ENCODE peak calls at places on chromosomes 7 and 10, in six cellular contexts. One of them, this sample, is unnamed.

GRCh38 chr7:139095194-139095659 is 14.3 kb downstream of the ZC3HAV1 start:
- DNase-seq in GM06990: peak; percentile 66
- DNase-seq in fibroblast of mammary gland: no peak
- DNase-seq in AG09309: no peak
- DNase-seq in lower lobe of right lung: no peak
- DNase-seq in AG10803: no peak
- DNase-seq in this sample: peak; percentile 19

GRCh38 chr7:55786901-55787300 is 75.7 kb downstream of the SEPTIN14 start:
- DNase-seq in GM06990: no peak
- DNase-seq in AG10803: no peak
- DNase-seq in AG09309: no peak
- DNase-seq in lower lobe of right lung: no peak
- DNase-seq in fibroblast of mammary gland: no peak
- DNase-seq in this sample: no peak

GRCh38 chr7:18437086-18437485 is 58.5 kb upstream of the HDAC9 start:
- DNase-seq in AG09309: no peak
- DNase-seq in GM06990: no peak
- DNase-seq in fibroblast of mammary gland: peak; percentile 29
- DNase-seq in AG10803: no peak
- DNase-seq in lower lobe of right lung: no peak
- DNase-seq in this sample: peak; percentile 43

GRCh38 chr10:31644931-31645633 is 283.5 kb downstream of the ARHGAP12 start:
- DNase-seq in AG10803: peak; percentile 54
- DNase-seq in fibroblast of mammary gland: peak; percentile 77
- DNase-seq in GM06990: no peak
- DNase-seq in lower lobe of right lung: no peak
- DNase-seq in AG09309: no peak
- DNase-seq in this sample: no peak

GRCh38 chr7:159099711-159100231 is 44.9 kb downstream of the VIPR2 start:
- DNase-seq in fibroblast of mammary gland: no peak
- DNase-seq in GM06990: no peak
- DNase-seq in AG10803: no peak
- DNase-seq in lower lobe of right lung: no peak
- DNase-seq in AG09309: no peak
- DNase-seq in this sample: no peak

GRCh38 chr7:127920787-127921438 is 110.3 kb downstream of the LRRC4 start:
- DNase-seq in lower lobe of right lung: no peak
- DNase-seq in AG10803: peak; percentile 65
- DNase-seq in fibroblast of mammary gland: peak; percentile 80
- DNase-seq in GM06990: no peak
- DNase-seq in AG09309: no peak
- DNase-seq in this sample: peak; percentile 82

GRCh38 chr7:98921608-98922372 is 43.5 kb downstream of the TRRAP start:
- DNase-seq in GM06990: no peak
- DNase-seq in fibroblast of mammary gland: peak; percentile 10
- DNase-seq in lower lobe of right lung: no peak
- DNase-seq in AG09309: no peak
- DNase-seq in AG10803: no peak
- DNase-seq in this sample: no peak

GRCh38 chr7:37062019-37062418 is 337.7 kb upstream of the AOAH start:
- DNase-seq in lower lobe of right lung: no peak
- DNase-seq in AG10803: no peak
- DNase-seq in AG09309: no peak
- DNase-seq in GM06990: no peak
- DNase-seq in fibroblast of mammary gland: no peak
- DNase-seq in this sample: no peak

GRCh38 chr10:14879055-14879800 is 562 bp downstream of the SUV39H2 start:
- DNase-seq in AG10803: peak; percentile 5
- DNase-seq in GM06990: no peak
- DNase-seq in fibroblast of mammary gland: no peak
- DNase-seq in lower lobe of right lung: peak; percentile 52
- DNase-seq in AG09309: no peak
- DNase-seq in this sample: peak; percentile 18

GRCh38 chr7:118185163-118185860 is 1.3 kb downstream of the LSM8 start:
- DNase-seq in GM06990: no peak
- DNase-seq in lower lobe of right lung: no peak
- DNase-seq in fibroblast of mammary gland: peak; percentile 45
- DNase-seq in AG09309: peak; percentile 61
- DNase-seq in AG10803: peak; percentile 80
- DNase-seq in this sample: peak; percentile 68

GRCh38 chr7:31775511-31775910 is 88.5 kb downstream of the PPP1R17 start:
- DNase-seq in GM06990: no peak
- DNase-seq in lower lobe of right lung: no peak
- DNase-seq in AG10803: no peak
- DNase-seq in fibroblast of mammary gland: no peak
- DNase-seq in AG09309: no peak
- DNase-seq in this sample: no peak

GRCh38 chr10:5543628-5544027 is 18.9 kb downstream of the CALML3 start:
- DNase-seq in fibroblast of mammary gland: no peak
- DNase-seq in AG09309: no peak
- DNase-seq in GM06990: no peak
- DNase-seq in lower lobe of right lung: no peak
- DNase-seq in AG10803: no peak
- DNase-seq in this sample: no peak

GRCh38 chr7:34430456-34430855 is 227.6 kb upstream of the NPSR1 start:
- DNase-seq in GM06990: no peak
- DNase-seq in AG10803: peak; percentile 84
- DNase-seq in AG09309: peak; percentile 51
- DNase-seq in lower lobe of right lung: no peak
- DNase-seq in fibroblast of mammary gland: peak; percentile 57
- DNase-seq in this sample: peak; percentile 4

GRCh38 chr7:159094919-159095915 is 49.5 kb downstream of the VIPR2 start:
- DNase-seq in GM06990: no peak
- DNase-seq in AG09309: no peak
- DNase-seq in lower lobe of right lung: no peak
- DNase-seq in fibroblast of mammary gland: no peak
- DNase-seq in AG10803: no peak
- DNase-seq in this sample: no peak

GRCh38 chr7:157355784-157356511 is 19.1 kb downstream of the DNAJB6 start:
- DNase-seq in GM06990: no peak
- DNase-seq in lower lobe of right lung: no peak
- DNase-seq in AG10803: peak; percentile 49
- DNase-seq in AG09309: no peak
- DNase-seq in fibroblast of mammary gland: peak; percentile 40
- DNase-seq in this sample: no peak

GRCh38 chr10:132713421-132714095 is 72.4 kb downstream of the NKX6-2 start:
- DNase-seq in AG09309: no peak
- DNase-seq in GM06990: no peak
- DNase-seq in lower lobe of right lung: peak; percentile 39
- DNase-seq in AG10803: no peak
- DNase-seq in fibroblast of mammary gland: no peak
- DNase-seq in this sample: no peak

GRCh38 chr7:65750511-65751344 is 122.1 kb upstream of the VKORC1L1 start:
- DNase-seq in fibroblast of mammary gland: peak; percentile 73
- DNase-seq in AG10803: peak; percentile 86
- DNase-seq in AG09309: peak; percentile 37
- DNase-seq in lower lobe of right lung: peak; percentile 96
- DNase-seq in GM06990: peak; percentile 94
- DNase-seq in this sample: peak; percentile 90

GRCh38 chr10:108911814-108912541 is 1011.3 kb downstream of the XPNPEP1 start:
- DNase-seq in fibroblast of mammary gland: peak; percentile 65
- DNase-seq in AG10803: peak; percentile 59
- DNase-seq in AG09309: no peak
- DNase-seq in lower lobe of right lung: peak; percentile 48
- DNase-seq in GM06990: no peak
- DNase-seq in this sample: peak; percentile 59

GRCh38 chr7:2944729-2945128 is 98.9 kb downstream of the CARD11 start:
- DNase-seq in AG09309: no peak
- DNase-seq in AG10803: no peak
- DNase-seq in GM06990: no peak
- DNase-seq in lower lobe of right lung: peak; percentile 20
- DNase-seq in fibroblast of mammary gland: no peak
- DNase-seq in this sample: no peak

GRCh38 chr7:87628780-87629569 is 777 bp downstream of the RUNDC3B start:
- DNase-seq in AG09309: no peak
- DNase-seq in fibroblast of mammary gland: no peak
- DNase-seq in AG10803: no peak
- DNase-seq in GM06990: no peak
- DNase-seq in lower lobe of right lung: peak; percentile 51
- DNase-seq in this sample: no peak

DNA sequence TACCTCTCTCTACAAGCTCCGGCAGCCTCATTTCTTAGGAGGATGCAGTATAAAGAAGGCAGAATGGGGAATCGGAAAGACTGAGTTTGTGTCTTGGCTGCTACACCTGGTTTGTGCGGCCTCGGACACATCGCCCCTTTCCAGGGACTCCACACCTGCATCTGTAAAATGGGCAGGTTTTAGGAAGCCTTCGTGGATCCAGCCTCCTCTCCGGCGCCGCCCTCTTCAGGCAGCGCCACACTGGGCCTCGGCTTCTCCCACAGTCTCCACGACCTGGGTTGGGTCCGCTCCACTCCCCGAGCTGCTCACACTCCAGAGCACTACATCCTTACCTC is 341 bp downstream of the GOT1 start:
- DNase-seq in AG09309: no peak
- DNase-seq in GM06990: no peak
- DNase-seq in fibroblast of mammary gland: peak; percentile 7
- DNase-seq in AG10803: peak; percentile 35
- DNase-seq in lower lobe of right lung: no peak
- DNase-seq in this sample: no peak
- TF ChIP-seq CTCF in AG09309: no peak
- TF ChIP-seq CTCF in GM06990: no peak
- TF ChIP-seq CTCF in fibroblast of mammary gland: no peak
- TF ChIP-seq CTCF in AG10803: peak; percentile 14
- TF ChIP-seq CTCF in lower lobe of right lung: no peak
- TF ChIP-seq CTCF in this sample: no peak

GRCh38 chr7:77199008-77199966 is at the start of gene FGL2:
- DNase-seq in lower lobe of right lung: peak; percentile 58
- DNase-seq in AG10803: peak; percentile 52
- DNase-seq in AG09309: peak; percentile 24
- DNase-seq in fibroblast of mammary gland: peak; percentile 50
- DNase-seq in GM06990: no peak
- DNase-seq in this sample: peak; percentile 37
- H3K4me3 ChIP-seq in lower lobe of right lung: peak within 1 kb of the TSS; percentile 52
- H3K4me3 ChIP-seq in AG10803: peak within 1 kb of the TSS; percentile 40
- H3K4me3 ChIP-seq in AG09309: peak within 1 kb of the TSS; percentile 21
- H3K4me3 ChIP-seq in fibroblast of mammary gland: peak within 1 kb of the TSS; percentile 22
- H3K4me3 ChIP-seq in GM06990: peak within 1 kb of the TSS; percentile 55
- H3K4me3 ChIP-seq in this sample: peak within 1 kb of the TSS; percentile 23

GRCh38 chr7:103859699-103860098 is 129.8 kb downstream of the RELN start:
- DNase-seq in AG10803: no peak
- DNase-seq in lower lobe of right lung: no peak
- DNase-seq in AG09309: no peak
- DNase-seq in fibroblast of mammary gland: no peak
- DNase-seq in GM06990: no peak
- DNase-seq in this sample: peak; percentile 6

GRCh38 chr7:103854611-103855010 is 134.8 kb downstream of the RELN start:
- DNase-seq in AG09309: no peak
- DNase-seq in fibroblast of mammary gland: no peak
- DNase-seq in lower lobe of right lung: no peak
- DNase-seq in AG10803: no peak
- DNase-seq in GM06990: no peak
- DNase-seq in this sample: no peak

GRCh38 chr7:103855671-103856070 is 133.8 kb downstream of the RELN start:
- DNase-seq in AG09309: no peak
- DNase-seq in GM06990: no peak
- DNase-seq in fibroblast of mammary gland: no peak
- DNase-seq in lower lobe of right lung: no peak
- DNase-seq in AG10803: no peak
- DNase-seq in this sample: no peak

GRCh38 chr7:103856929-103857328 is 132.5 kb downstream of the RELN start:
- DNase-seq in AG09309: no peak
- DNase-seq in lower lobe of right lung: no peak
- DNase-seq in fibroblast of mammary gland: no peak
- DNase-seq in AG10803: no peak
- DNase-seq in GM06990: no peak
- DNase-seq in this sample: no peak

DNA sequence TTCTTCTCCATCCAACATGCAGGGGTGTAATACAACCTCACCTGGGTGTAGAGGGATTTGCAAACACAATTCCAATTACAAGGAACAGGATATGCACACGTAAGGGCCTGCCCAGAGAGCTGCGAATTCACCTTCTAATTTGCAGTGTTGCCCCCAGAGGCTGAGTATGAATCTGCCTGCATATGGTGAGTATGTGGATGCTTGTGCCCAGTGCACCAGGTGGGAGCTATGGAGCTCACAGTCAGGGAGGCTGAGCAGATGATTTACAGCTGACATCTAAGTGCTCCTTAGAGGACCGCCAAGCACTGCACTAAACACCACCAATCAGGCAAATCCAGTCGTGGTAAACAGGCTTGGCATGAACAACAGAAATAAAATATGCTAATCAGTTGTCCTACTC is 132.0 kb downstream of the RELN start:
- DNase-seq in lower lobe of right lung: no peak
- DNase-seq in AG09309: no peak
- DNase-seq in fibroblast of mammary gland: no peak
- DNase-seq in GM06990: no peak
- DNase-seq in AG10803: no peak
- DNase-seq in this sample: no peak
- TF ChIP-seq CTCF in lower lobe of right lung: no peak
- TF ChIP-seq CTCF in AG09309: no peak
- TF ChIP-seq CTCF in fibroblast of mammary gland: no peak
- TF ChIP-seq CTCF in GM06990: no peak
- TF ChIP-seq CTCF in AG10803: no peak
- TF ChIP-seq CTCF in this sample: no peak

GRCh38 chr10:87591589-87591886 is 68.1 kb upstream of the PAPSS2 start:
- DNase-seq in lower lobe of right lung: no peak
- DNase-seq in fibroblast of mammary gland: no peak
- DNase-seq in AG09309: no peak
- DNase-seq in AG10803: no peak
- DNase-seq in GM06990: no peak
- DNase-seq in this sample: no peak

GRCh38 chr10:87596351-87596750 is 63.3 kb upstream of the PAPSS2 start:
- DNase-seq in lower lobe of right lung: no peak
- DNase-seq in GM06990: peak; percentile 11
- DNase-seq in AG10803: no peak
- DNase-seq in AG09309: no peak
- DNase-seq in fibroblast of mammary gland: no peak
- DNase-seq in this sample: no peak

GRCh38 chr10:87594864-87595263 is 64.8 kb upstream of the PAPSS2 start:
- DNase-seq in fibroblast of mammary gland: peak; percentile 17
- DNase-seq in AG10803: peak; percentile 50
- DNase-seq in lower lobe of right lung: no peak
- DNase-seq in AG09309: no peak
- DNase-seq in GM06990: no peak
- DNase-seq in this sample: no peak

GRCh38 chr10:87594181-87594580 is 65.5 kb upstream of the PAPSS2 start:
- DNase-seq in AG09309: no peak
- DNase-seq in lower lobe of right lung: no peak
- DNase-seq in GM06990: no peak
- DNase-seq in AG10803: peak; percentile 15
- DNase-seq in fibroblast of mammary gland: no peak
- DNase-seq in this sample: no peak

DNA sequence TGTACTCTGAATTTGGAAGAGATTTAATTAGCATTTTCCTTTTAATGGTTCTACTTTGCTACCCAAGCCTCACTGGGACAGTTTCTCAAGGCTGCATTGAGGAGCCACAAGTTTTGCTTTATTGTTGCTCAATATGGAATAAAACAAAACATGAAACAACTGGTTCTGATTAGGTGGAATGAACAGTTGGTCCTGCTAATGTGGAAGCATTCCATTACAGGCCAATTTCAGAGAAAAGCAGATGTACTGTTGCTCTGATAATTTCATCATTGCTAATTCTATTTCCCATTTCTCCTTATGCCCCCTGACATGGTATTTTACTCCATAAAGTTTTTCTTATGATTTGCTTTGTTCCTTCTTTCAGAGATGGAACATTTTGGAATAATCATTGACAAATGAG is 66.0 kb upstream of the PAPSS2 start:
- DNase-seq in GM06990: no peak
- DNase-seq in AG10803: peak; percentile 87
- DNase-seq in AG09309: peak; percentile 47
- DNase-seq in fibroblast of mammary gland: peak; percentile 82
- DNase-seq in lower lobe of right lung: no peak
- DNase-seq in this sample: peak; percentile 68
- H3K4me3 ChIP-seq in GM06990: no peak overlapping the region
- H3K4me3 ChIP-seq in AG10803: no peak overlapping the region
- H3K4me3 ChIP-seq in AG09309: no peak overlapping the region
- H3K4me3 ChIP-seq in fibroblast of mammary gland: no peak overlapping the region
- H3K4me3 ChIP-seq in lower lobe of right lung: no peak overlapping the region
- H3K4me3 ChIP-seq in this sample: no peak overlapping the region